ENCODE peak calls at places on chromosomes 5 and 9, in nine cellular contexts. One of them, this sample, is unnamed.

GRCh38 chr5:74337252-74338100 is 303.1 kb downstream of the ENC1 start:
- DNase-seq in T-helper 9 cell: no peak
- DNase-seq in NCI-H1436 treated with DMSO at 0.1 percent for 48 hours: no peak
- DNase-seq in SK-N-DZ: no peak
- DNase-seq in EL: no peak
- DNase-seq in pons: no peak
- DNase-seq in sigmoid colon: no peak
- DNase-seq in activated T-cell treated with anti-CD3 and anti-CD28 coated beads, Interleukin-2, amount 50 U/mL, for 72 hours: no peak
- DNase-seq in NCI-H1694 treated with DMSO at 0.1 percent for 48 hours: no peak
- DNase-seq in this sample: no peak

GRCh38 chr5:178404987-178405386 is 172.4 kb upstream of the PHYKPL start:
- DNase-seq in activated T-cell treated with anti-CD3 and anti-CD28 coated beads, Interleukin-2, amount 50 U/mL, for 72 hours: no peak
- DNase-seq in SK-N-DZ: no peak
- DNase-seq in NCI-H1694 treated with DMSO at 0.1 percent for 48 hours: no peak
- DNase-seq in sigmoid colon: peak; percentile 39
- DNase-seq in EL: no peak
- DNase-seq in pons: no peak
- DNase-seq in T-helper 9 cell: no peak
- DNase-seq in NCI-H1436 treated with DMSO at 0.1 percent for 48 hours: no peak
- DNase-seq in this sample: no peak

GRCh38 chr5:68193481-68194036 is 22.0 kb upstream of the PIK3R1 start:
- DNase-seq in EL: no peak
- DNase-seq in T-helper 9 cell: no peak
- DNase-seq in sigmoid colon: no peak
- DNase-seq in NCI-H1436 treated with DMSO at 0.1 percent for 48 hours: no peak
- DNase-seq in SK-N-DZ: no peak
- DNase-seq in NCI-H1694 treated with DMSO at 0.1 percent for 48 hours: no peak
- DNase-seq in activated T-cell treated with anti-CD3 and anti-CD28 coated beads, Interleukin-2, amount 50 U/mL, for 72 hours: no peak
- DNase-seq in pons: peak; percentile 53
- DNase-seq in this sample: no peak

GRCh38 chr5:66100851-66101250 is 43.2 kb upstream of the SREK1 start:
- DNase-seq in NCI-H1694 treated with DMSO at 0.1 percent for 48 hours: no peak
- DNase-seq in sigmoid colon: no peak
- DNase-seq in activated T-cell treated with anti-CD3 and anti-CD28 coated beads, Interleukin-2, amount 50 U/mL, for 72 hours: no peak
- DNase-seq in T-helper 9 cell: no peak
- DNase-seq in pons: no peak
- DNase-seq in SK-N-DZ: no peak
- DNase-seq in EL: no peak
- DNase-seq in NCI-H1436 treated with DMSO at 0.1 percent for 48 hours: no peak
- DNase-seq in this sample: no peak

GRCh38 chr5:173497685-173498084 is 118.8 kb downstream of the BOD1 start:
- DNase-seq in T-helper 9 cell: no peak
- DNase-seq in activated T-cell treated with anti-CD3 and anti-CD28 coated beads, Interleukin-2, amount 50 U/mL, for 72 hours: no peak
- DNase-seq in NCI-H1436 treated with DMSO at 0.1 percent for 48 hours: no peak
- DNase-seq in SK-N-DZ: no peak
- DNase-seq in pons: no peak
- DNase-seq in NCI-H1694 treated with DMSO at 0.1 percent for 48 hours: no peak
- DNase-seq in sigmoid colon: no peak
- DNase-seq in EL: no peak
- DNase-seq in this sample: no peak

GRCh38 chr9:101477214-101477613 is 41.6 kb upstream of the ALDOB start:
- DNase-seq in sigmoid colon: no peak
- DNase-seq in NCI-H1436 treated with DMSO at 0.1 percent for 48 hours: no peak
- DNase-seq in NCI-H1694 treated with DMSO at 0.1 percent for 48 hours: no peak
- DNase-seq in SK-N-DZ: no peak
- DNase-seq in pons: no peak
- DNase-seq in EL: no peak
- DNase-seq in activated T-cell treated with anti-CD3 and anti-CD28 coated beads, Interleukin-2, amount 50 U/mL, for 72 hours: no peak
- DNase-seq in T-helper 9 cell: no peak
- DNase-seq in this sample: no peak

GRCh38 chr5:53126514-53126913 is 17.0 kb upstream of the MOCS2 start:
- DNase-seq in activated T-cell treated with anti-CD3 and anti-CD28 coated beads, Interleukin-2, amount 50 U/mL, for 72 hours: no peak
- DNase-seq in NCI-H1436 treated with DMSO at 0.1 percent for 48 hours: no peak
- DNase-seq in SK-N-DZ: no peak
- DNase-seq in pons: no peak
- DNase-seq in EL: peak; percentile 84
- DNase-seq in sigmoid colon: no peak
- DNase-seq in NCI-H1694 treated with DMSO at 0.1 percent for 48 hours: no peak
- DNase-seq in T-helper 9 cell: no peak
- DNase-seq in this sample: no peak

GRCh38 chr5:169803077-169803981 is 166.3 kb downstream of the DOCK2 start:
- DNase-seq in SK-N-DZ: peak; percentile 100
- DNase-seq in NCI-H1436 treated with DMSO at 0.1 percent for 48 hours: no peak
- DNase-seq in NCI-H1694 treated with DMSO at 0.1 percent for 48 hours: no peak
- DNase-seq in pons: no peak
- DNase-seq in sigmoid colon: peak; percentile 84
- DNase-seq in T-helper 9 cell: no peak
- DNase-seq in activated T-cell treated with anti-CD3 and anti-CD28 coated beads, Interleukin-2, amount 50 U/mL, for 72 hours: no peak
- DNase-seq in EL: peak; percentile 94
- DNase-seq in this sample: no peak

GRCh38 chr5:147949711-147950573 is 43.6 kb upstream of the C5orf46 start:
- DNase-seq in NCI-H1436 treated with DMSO at 0.1 percent for 48 hours: peak; percentile 53
- DNase-seq in sigmoid colon: no peak
- DNase-seq in EL: peak; percentile 40
- DNase-seq in pons: peak; percentile 50
- DNase-seq in activated T-cell treated with anti-CD3 and anti-CD28 coated beads, Interleukin-2, amount 50 U/mL, for 72 hours: no peak
- DNase-seq in NCI-H1694 treated with DMSO at 0.1 percent for 48 hours: peak; percentile 48
- DNase-seq in SK-N-DZ: peak; percentile 49
- DNase-seq in T-helper 9 cell: no peak
- DNase-seq in this sample: no peak

GRCh38 chr5:147391781-147392180 is 118.1 kb downstream of the DPYSL3 start:
- DNase-seq in sigmoid colon: peak; percentile 78
- DNase-seq in activated T-cell treated with anti-CD3 and anti-CD28 coated beads, Interleukin-2, amount 50 U/mL, for 72 hours: no peak
- DNase-seq in pons: peak; percentile 59
- DNase-seq in EL: peak; percentile 76
- DNase-seq in T-helper 9 cell: no peak
- DNase-seq in NCI-H1694 treated with DMSO at 0.1 percent for 48 hours: no peak
- DNase-seq in NCI-H1436 treated with DMSO at 0.1 percent for 48 hours: no peak
- DNase-seq in SK-N-DZ: peak; percentile 33
- DNase-seq in this sample: peak; percentile 55

GRCh38 chr5:1910861-1911772 is 28.4 kb upstream of the IRX4 start:
- DNase-seq in SK-N-DZ: no peak
- DNase-seq in activated T-cell treated with anti-CD3 and anti-CD28 coated beads, Interleukin-2, amount 50 U/mL, for 72 hours: no peak
- DNase-seq in sigmoid colon: peak; percentile 46
- DNase-seq in EL: no peak
- DNase-seq in pons: no peak
- DNase-seq in NCI-H1694 treated with DMSO at 0.1 percent for 48 hours: no peak
- DNase-seq in NCI-H1436 treated with DMSO at 0.1 percent for 48 hours: no peak
- DNase-seq in T-helper 9 cell: no peak
- DNase-seq in this sample: no peak

GRCh38 chr5:80990527-80990926 is 30.4 kb downstream of the RASGRF2 start:
- DNase-seq in SK-N-DZ: no peak
- DNase-seq in activated T-cell treated with anti-CD3 and anti-CD28 coated beads, Interleukin-2, amount 50 U/mL, for 72 hours: no peak
- DNase-seq in NCI-H1436 treated with DMSO at 0.1 percent for 48 hours: no peak
- DNase-seq in pons: no peak
- DNase-seq in T-helper 9 cell: no peak
- DNase-seq in NCI-H1694 treated with DMSO at 0.1 percent for 48 hours: no peak
- DNase-seq in sigmoid colon: no peak
- DNase-seq in EL: no peak
- DNase-seq in this sample: no peak

GRCh38 chr5:88883059-88883565 is at the start of gene MEF2C:
- DNase-seq in NCI-H1694 treated with DMSO at 0.1 percent for 48 hours: no peak
- DNase-seq in T-helper 9 cell: no peak
- DNase-seq in NCI-H1436 treated with DMSO at 0.1 percent for 48 hours: no peak
- DNase-seq in pons: peak; percentile 85
- DNase-seq in EL: peak; percentile 59
- DNase-seq in SK-N-DZ: peak; percentile 47
- DNase-seq in activated T-cell treated with anti-CD3 and anti-CD28 coated beads, Interleukin-2, amount 50 U/mL, for 72 hours: peak; percentile 7
- DNase-seq in sigmoid colon: peak; percentile 88
- DNase-seq in this sample: peak; percentile 72

GRCh38 chr5:169183581-169183980 is 117.4 kb downstream of the SLIT3 start:
- DNase-seq in pons: no peak
- DNase-seq in activated T-cell treated with anti-CD3 and anti-CD28 coated beads, Interleukin-2, amount 50 U/mL, for 72 hours: no peak
- DNase-seq in SK-N-DZ: no peak
- DNase-seq in EL: peak; percentile 52
- DNase-seq in NCI-H1694 treated with DMSO at 0.1 percent for 48 hours: no peak
- DNase-seq in NCI-H1436 treated with DMSO at 0.1 percent for 48 hours: no peak
- DNase-seq in T-helper 9 cell: no peak
- DNase-seq in sigmoid colon: no peak
- DNase-seq in this sample: no peak

GRCh38 chr9:81890104-81890503 is 38.1 kb upstream of the SPATA31D4 start:
- DNase-seq in NCI-H1694 treated with DMSO at 0.1 percent for 48 hours: no peak
- DNase-seq in activated T-cell treated with anti-CD3 and anti-CD28 coated beads, Interleukin-2, amount 50 U/mL, for 72 hours: no peak
- DNase-seq in pons: no peak
- DNase-seq in sigmoid colon: no peak
- DNase-seq in SK-N-DZ: no peak
- DNase-seq in NCI-H1436 treated with DMSO at 0.1 percent for 48 hours: no peak
- DNase-seq in T-helper 9 cell: no peak
- DNase-seq in EL: no peak
- DNase-seq in this sample: no peak

GRCh38 chr5:10982616-10983015 is 221.6 kb upstream of the DAP start:
- DNase-seq in T-helper 9 cell: no peak
- DNase-seq in NCI-H1694 treated with DMSO at 0.1 percent for 48 hours: no peak
- DNase-seq in EL: no peak
- DNase-seq in activated T-cell treated with anti-CD3 and anti-CD28 coated beads, Interleukin-2, amount 50 U/mL, for 72 hours: no peak
- DNase-seq in pons: no peak
- DNase-seq in SK-N-DZ: peak; percentile 15
- DNase-seq in NCI-H1436 treated with DMSO at 0.1 percent for 48 hours: no peak
- DNase-seq in sigmoid colon: no peak
- DNase-seq in this sample: no peak